ENCODE peak calls at places on chromosomes 6 and 20, in four cellular contexts. A, L, H and O are unnamed samples.

GRCh38 chr6:13267142-13267621 is 61.2 kb downstream of the TBC1D7 start:
- DNase-seq in H (no peak), L (no peak), A (peak; percentile 12), O (peak; percentile 66)

GRCh38 chr6:73031094-73031782 is 194.1 kb downstream of the KHDC1L start:
- DNase-seq in L (no peak), H (no peak), A (no peak), O (no peak)

GRCh38 chr20:52192296-52193007 is 873 bp upstream of the ZFP64 start:
- DNase-seq in L (peak; percentile 48), A (no peak), H (peak; percentile 76), O (no peak)

GRCh38 chr6:138226701-138227315 is 8.5 kb upstream of the PBOV1 start:
- DNase-seq in L (no peak), A (peak; percentile 14), H (no peak), O (no peak)

GRCh38 chr20:23773127-23773526 is 22.4 kb upstream of the CST1 start:
- DNase-seq in A (no peak), H (no peak), L (no peak), O (no peak)

GRCh38 chr6:33427585-33428218 is 7.8 kb downstream of the SYNGAP1 start:
- DNase-seq in L (no peak), A (peak; percentile 72), H (peak; percentile 38), O (no peak)

GRCh38 chr6:146892613-146893401 is 294.0 kb downstream of the ADGB start:
- DNase-seq in H (no peak), L (no peak), A (peak; percentile 84), O (peak; percentile 34)

GRCh38 chr20:62366370-62367135 is 559 bp downstream of the LAMA5 start:
- DNase-seq in L (peak; percentile 66), A (no peak), H (peak; percentile 91), O (no peak)

GRCh38 chr20:32465092-32465900 is 107.2 kb downstream of the ASXL1 start:
- DNase-seq in A (peak; percentile 40), H (no peak), L (no peak), O (peak; percentile 24)

GRCh38 chr6:2743280-2744205 is 7.2 kb downstream of the MYLK4 start:
- DNase-seq in A (no peak), H (no peak), L (no peak), O (no peak)

GRCh38 chr6:139364302-139364981 is 10.0 kb downstream of the CITED2 start:
- DNase-seq in A (peak; percentile 63), L (peak; percentile 50), H (no peak), O (peak; percentile 27)

GRCh38 chr6:160337991-160338390 is 10.2 kb upstream of the SLC22A3 start:
- DNase-seq in L (no peak), A (no peak), H (no peak), O (no peak)

GRCh38 chr6:3194535-3195376 is 32.7 kb downstream of the TUBB2B start:
- DNase-seq in A (no peak), L (peak; percentile 59), H (peak; percentile 65), O (no peak)

GRCh38 chr20:38919683-38920082 is 6.5 kb upstream of the FAM83D start:
- DNase-seq in A (no peak), L (no peak), H (no peak), O (no peak)

GRCh38 chr6:83057705-83058321 is 7.8 kb downstream of the UBE3D start:
- DNase-seq in A (peak; percentile 75), L (no peak), H (peak; percentile 43), O (peak; percentile 37)

GRCh38 chr6:5025911-5026819 is 22.3 kb upstream of the RPP40 start:
- DNase-seq in H (peak; percentile 76), L (peak; percentile 58), A (peak; percentile 71), O (no peak)

GRCh38 chr6:20891161-20891560 is 356.9 kb downstream of the CDKAL1 start:
- DNase-seq in H (no peak), L (no peak), A (no peak), O (peak; percentile 33)

GRCh38 chr6:29561618-29562181 is 2.2 kb upstream of the UBD start:
- DNase-seq in H (no peak), L (no peak), A (no peak), O (no peak)

GRCh38 chr20:49888341-49889244 is 26.7 kb downstream of the SPATA2 start:
- DNase-seq in L (peak; percentile 81), A (peak; percentile 59), H (peak; percentile 89), O (peak; percentile 19)

GRCh38 chr6:121653624-121654008 is 218.2 kb downstream of the GJA1 start:
- DNase-seq in H (no peak), A (no peak), L (no peak), O (no peak)

GRCh38 chr6:116286773-116287358 is 7.1 kb upstream of the TSPYL1 start:
- DNase-seq in H (no peak), L (no peak), A (no peak), O (no peak)

GRCh38 chr6:37646986-37647764 is 50.5 kb downstream of the MDGA1 start:
- DNase-seq in H (no peak), L (no peak), A (no peak), O (no peak)

GRCh38 chr6:1024587-1024986 is 287.3 kb upstream of the FOXQ1 start:
- DNase-seq in A (peak; percentile 93), L (no peak), H (no peak), O (peak; percentile 17)

GRCh38 chr6:149079456-149079855 is 238.1 kb upstream of the TAB2 start:
- DNase-seq in H (no peak), L (no peak), A (no peak), O (no peak)
- H3K4me2 ChIP-seq in H (no peak overlapping the region), L (no peak overlapping the region), A (peak overlapping the region; percentile 66), O (peak overlapping the region; percentile 16)

DNA sequence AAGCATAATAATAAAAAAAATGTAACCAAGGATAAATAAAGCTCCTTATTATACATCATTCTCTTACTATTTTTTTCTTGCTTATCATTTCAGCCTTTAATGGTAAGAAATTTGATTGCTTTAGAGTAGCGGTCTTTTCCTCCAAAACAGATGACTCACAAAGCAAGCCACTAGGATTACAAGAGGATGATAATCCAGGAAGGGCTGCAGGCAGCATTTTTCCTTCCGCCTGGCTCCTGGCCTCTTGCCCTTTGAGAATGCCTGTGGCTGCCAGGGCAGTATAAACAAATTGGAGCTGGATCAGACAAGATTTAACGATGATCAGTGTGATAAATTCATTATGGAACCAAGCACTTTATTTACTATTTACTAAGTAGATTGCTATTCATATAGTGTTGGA is 9.7 kb upstream of the FBXL4 start:
- DNase-seq in A (peak; percentile 8), L (no peak), H (no peak), O (peak; percentile 43)
- H3K4me2 ChIP-seq in A (no peak overlapping the region), L (no peak overlapping the region), H (no peak overlapping the region), O (no peak overlapping the region)

GRCh38 chr6:41728073-41728936 is 7.1 kb downstream of the TFEB start:
- DNase-seq in L (no peak), H (no peak), A (no peak), O (no peak)
- H3K4me2 ChIP-seq in L (no peak overlapping the region), H (no peak overlapping the region), A (no peak overlapping the region), O (no peak overlapping the region)

DNA sequence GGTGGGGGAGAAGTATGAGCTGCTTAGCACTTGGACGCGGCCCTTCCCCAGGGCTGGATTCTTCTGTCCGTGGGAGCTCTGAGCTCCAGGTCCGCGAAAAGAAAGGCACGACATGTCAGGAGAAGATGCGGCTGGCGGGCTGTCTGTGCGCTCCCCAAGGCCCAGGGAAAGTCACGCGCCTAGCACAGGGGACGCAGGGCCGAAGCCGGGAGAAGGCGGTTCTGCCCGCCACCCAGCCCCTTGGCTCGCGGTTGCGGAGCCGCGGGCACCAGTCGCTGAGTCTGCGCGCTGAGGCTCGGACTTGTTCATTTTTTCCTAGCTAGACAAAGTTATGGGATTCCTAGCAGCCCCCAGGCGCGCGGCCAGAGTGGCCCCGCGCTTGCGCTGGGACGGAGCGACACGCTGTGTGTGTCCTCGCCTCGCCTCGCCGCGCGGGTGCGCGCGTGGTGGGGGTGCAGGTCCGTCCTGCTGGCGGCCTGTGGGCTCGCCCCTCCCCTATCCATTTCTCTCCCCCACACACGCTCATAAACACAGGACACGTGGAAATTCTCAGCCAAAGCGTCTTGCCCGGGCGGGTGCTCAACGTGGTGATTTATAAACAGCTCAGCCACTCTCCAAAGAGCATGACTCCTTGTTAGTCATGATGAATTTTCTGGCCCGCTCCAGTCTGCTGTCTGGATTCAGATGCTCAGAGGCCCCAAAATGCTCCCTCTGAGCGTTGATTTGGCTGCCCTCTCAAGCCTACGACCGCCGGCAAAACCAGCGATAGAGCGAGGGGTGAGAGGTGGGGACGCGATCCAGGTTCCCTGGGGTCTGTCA is 1.9 kb upstream of the POU3F2 start:
- DNase-seq in A (peak; percentile 94), L (peak; percentile 50), H (no peak), O (peak; percentile 76)
- H3K4me2 ChIP-seq in A (peak overlapping the region; percentile 71), L (peak overlapping the region; percentile 94), H (peak overlapping the region; percentile 75), O (peak overlapping the region; percentile 92)

GRCh38 chr6:43878127-43878634 is 108.2 kb downstream of the VEGFA start:
- DNase-seq in H (no peak), A (no peak), L (no peak), O (no peak)

GRCh38 chr6:43877463-43878126 is 107.6 kb downstream of the VEGFA start:
- DNase-seq in A (no peak), L (no peak), H (peak; percentile 55), O (no peak)

GRCh38 chr6:43880236-43881120 is 110.5 kb downstream of the VEGFA start:
- DNase-seq in L (no peak), H (no peak), A (no peak), O (no peak)

GRCh38 chr6:43877021-43877420 is 107.0 kb downstream of the VEGFA start:
- DNase-seq in L (no peak), A (no peak), H (no peak), O (no peak)

DNA sequence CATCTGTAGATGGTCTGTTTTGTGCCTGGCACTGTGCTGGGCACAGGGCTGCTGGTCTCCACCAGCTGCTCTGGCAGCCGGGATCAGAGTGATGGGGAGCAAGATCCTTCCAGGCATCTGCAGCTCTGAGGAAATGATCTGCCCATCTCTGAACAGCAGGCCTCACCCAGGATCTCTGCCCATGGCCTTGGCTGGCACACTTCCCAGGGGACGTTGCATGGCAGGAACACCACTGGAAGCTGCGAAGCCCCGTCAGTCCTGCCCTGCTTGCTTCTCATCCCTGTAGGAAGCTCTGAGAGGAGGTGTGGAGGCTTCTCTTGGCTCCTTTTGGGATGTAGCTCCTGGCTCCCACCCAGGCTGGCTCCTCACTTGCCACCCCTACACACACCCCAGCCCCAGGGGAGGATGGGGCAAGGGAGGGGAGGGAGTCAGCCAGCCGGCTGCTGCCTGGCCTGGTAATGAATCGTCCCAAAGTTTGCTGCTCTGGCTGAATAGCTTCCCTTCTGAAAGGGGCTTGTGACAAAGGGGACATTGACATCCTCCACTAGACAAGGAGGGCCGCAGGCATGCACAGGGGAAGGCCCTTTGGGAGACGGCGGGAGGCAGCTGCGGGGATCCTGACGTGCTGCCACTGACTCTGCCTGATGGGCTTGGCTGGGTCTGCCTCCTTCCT is 108.9 kb downstream of the VEGFA start:
- DNase-seq in A (peak; percentile 39), H (no peak), L (peak; percentile 47), O (no peak)
- H3K4me2 ChIP-seq in A (no peak overlapping the region), H (no peak overlapping the region), L (no peak overlapping the region), O (no peak overlapping the region)

GRCh38 chr6:127288705-127289104 is 22.0 kb downstream of the RNF146 start:
- DNase-seq in H (no peak), L (no peak), A (peak; percentile 25), O (no peak)

GRCh38 chr6:127290391-127290963 is 23.8 kb downstream of the RNF146 start:
- DNase-seq in H (no peak), A (no peak), L (no peak), O (no peak)

GRCh38 chr6:127289934-127290333 is 23.3 kb downstream of the RNF146 start:
- DNase-seq in A (no peak), L (no peak), H (no peak), O (no peak)

GRCh38 chr6:127291495-127291894 is 24.8 kb downstream of the RNF146 start:
- DNase-seq in L (no peak), H (no peak), A (no peak), O (no peak)
- H3K4me2 ChIP-seq in L (no peak overlapping the region), H (no peak overlapping the region), A (no peak overlapping the region), O (no peak overlapping the region)

GRCh38 chr6:61622601-61623000 is 663.4 kb downstream of the KHDRBS2 start:
- DNase-seq in H (no peak), A (no peak), L (no peak), O (no peak)
- H3K4me2 ChIP-seq in H (no peak overlapping the region), A (no peak overlapping the region), L (no peak overlapping the region), O (no peak overlapping the region)